ENCODE peak calls at places on chromosome 15, in seven cellular contexts. X, Y, C, Z, M, U and L are unnamed samples.

GRCh38 chr15:26667222-26667988 is 105.5 kb downstream of the GABRB3 start:
- DNase-seq in U (no peak), C (no peak), Y (no peak), M (no peak), X (no peak), Z (no peak), L (no peak)

GRCh38 chr15:29170496-29170895 is 99.1 kb downstream of the NSMCE3 start:
- DNase-seq in M (no peak), Y (no peak), C (no peak), Z (no peak), X (no peak), U (no peak), L (no peak)

GRCh38 chr15:42707873-42708544 is 28.9 kb downstream of the CDAN1 start:
- DNase-seq in U (no peak), M (no peak), Z (no peak), C (no peak), Y (no peak), X (peak), L (no peak)

GRCh38 chr15:83410532-83410931 is 36.6 kb upstream of the SH3GL3 start:
- DNase-seq in X (no peak), M (no peak), Y (no peak), C (no peak), U (no peak), Z (no peak), L (no peak)

GRCh38 chr15:96296264-96296663 is 34.2 kb upstream of the NR2F2 start:
- DNase-seq in U (no peak), Y (no peak), M (no peak), Z (no peak), X (no peak), C (no peak), L (no peak)

GRCh38 chr15:25683911-25684310 is 179.2 kb downstream of the ATP10A start:
- DNase-seq in Y (no peak), Z (no peak), U (no peak), X (no peak), M (no peak), C (no peak), L (no peak)

GRCh38 chr15:69979269-69979668 is 118.4 kb downstream of the TLE3 start:
- DNase-seq in Y (no peak), X (peak), Z (no peak), C (no peak), U (peak), M (peak), L (no peak)

GRCh38 chr15:33016405-33017024 is 178.0 kb downstream of the FMN1 start:
- DNase-seq in X (no peak), M (no peak), Z (no peak), U (no peak), Y (no peak), C (no peak), L (no peak)

GRCh38 chr15:90396321-90396720 is 8.3 kb downstream of the IQGAP1 start:
- DNase-seq in U (no peak), M (no peak), C (no peak), Z (no peak), X (no peak), Y (no peak), L (no peak)

GRCh38 chr15:64699767-64700388 is 75.5 kb downstream of the RBPMS2 start:
- DNase-seq in C (no peak), X (no peak), Z (peak), M (no peak), U (no peak), Y (no peak), L (peak)

GRCh38 chr15:68646156-68646555 is 67.4 kb downstream of the CORO2B start:
- DNase-seq in Z (no peak), C (no peak), Y (no peak), X (no peak), M (no peak), U (no peak), L (peak)

DNA sequence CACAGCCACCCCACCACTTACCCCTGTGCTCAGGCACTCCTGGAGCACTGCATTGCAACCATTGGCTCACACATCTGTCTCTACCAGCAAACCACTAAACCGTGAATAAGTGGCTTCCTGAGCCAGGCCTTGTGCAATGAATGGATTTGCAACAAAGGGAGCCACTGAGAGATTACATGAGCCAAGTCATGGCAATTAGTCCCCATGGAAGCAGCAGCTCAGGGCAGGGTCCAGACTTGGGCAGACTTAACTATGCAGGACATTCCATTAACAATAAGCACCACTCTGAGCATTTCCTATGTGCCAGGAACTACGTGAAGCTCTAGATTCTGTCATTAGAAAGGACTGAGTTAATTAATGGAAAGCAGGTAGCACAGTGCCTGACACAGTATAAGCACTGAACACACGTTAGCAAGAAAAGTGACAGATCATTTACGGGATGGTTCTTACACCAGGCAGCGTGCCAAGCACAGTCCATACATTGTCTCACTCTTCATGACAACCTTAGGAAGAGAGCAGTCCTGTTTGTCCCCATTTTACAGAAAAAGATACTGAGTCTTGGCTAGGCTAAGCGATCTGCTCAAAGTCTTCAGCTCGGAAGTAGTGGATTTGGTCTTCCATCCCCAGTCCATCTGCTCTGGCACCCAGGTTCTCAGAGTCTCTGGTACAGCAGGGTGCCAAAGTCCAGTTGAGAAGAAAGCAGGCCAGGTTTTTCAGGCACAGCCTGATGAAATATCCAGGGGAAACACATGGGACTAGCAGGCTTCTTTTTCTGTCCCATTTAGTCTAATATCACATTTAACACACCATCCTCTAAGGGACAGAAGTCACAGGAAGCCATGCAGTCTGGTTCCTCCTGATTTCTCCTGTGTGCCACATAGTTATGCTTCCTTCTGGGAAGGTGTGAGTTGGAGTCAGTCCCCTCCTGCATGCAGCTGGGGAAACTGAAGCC is 44.1 kb downstream of the LIPC start:
- DNase-seq in M (no peak), C (no peak), U (no peak), Y (no peak), X (peak), Z (no peak), L (no peak)
- TF ChIP-seq EP300 in M (no peak), C (no peak), U (no peak), Y (no peak), X (peak), Z (no peak), L (no peak)

DNA sequence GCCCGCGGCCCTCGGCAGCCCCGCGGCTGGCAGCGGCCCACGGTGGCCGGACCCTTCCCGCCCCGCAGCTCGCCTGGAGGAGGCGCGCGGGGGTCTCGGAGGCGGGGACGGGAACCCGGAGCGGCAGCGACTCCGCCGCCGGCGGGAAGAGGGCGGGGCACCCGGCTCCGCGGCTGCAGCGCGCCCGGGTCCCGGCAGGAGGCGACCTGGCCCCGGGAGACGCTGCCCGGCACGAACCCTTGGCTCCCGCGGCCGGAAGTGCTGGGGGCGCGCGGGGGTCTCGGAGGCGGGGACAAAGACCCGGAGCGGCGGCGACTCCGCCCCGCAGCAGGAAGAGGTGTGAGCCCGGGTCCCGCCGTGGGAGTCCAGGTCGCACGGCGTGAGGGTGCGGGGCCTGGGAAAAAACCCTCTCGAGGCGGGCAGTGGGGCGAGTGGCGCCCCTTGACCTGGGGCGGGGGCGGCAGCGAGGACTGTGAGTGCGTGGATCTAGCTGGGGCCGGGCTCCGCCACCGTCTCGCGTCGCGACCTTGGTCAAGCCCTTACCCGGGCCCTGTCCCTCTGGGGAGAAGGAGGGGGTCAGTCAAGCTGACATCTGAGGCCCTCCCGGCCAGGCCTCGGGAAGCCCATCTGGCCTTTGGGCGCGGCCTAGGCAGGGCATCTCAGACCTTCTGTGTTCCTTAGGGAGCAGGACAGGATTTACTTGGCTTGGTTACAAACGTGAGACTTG is at the start of gene CIB2:
- DNase-seq in C (no peak), Y (no peak), Z (peak), U (peak), X (peak), M (peak), L (no peak)
- TF ChIP-seq EP300 in C (no peak), Y (no peak), Z (no peak), U (no peak), X (no peak), M (no peak), L (no peak)

GRCh38 chr15:39130556-39131379 is 450.1 kb upstream of the THBS1 start:
- DNase-seq in U (no peak), C (no peak), Y (no peak), Z (no peak), X (no peak), M (no peak), L (no peak)

GRCh38 chr15:39131605-39132004 is 449.3 kb upstream of the THBS1 start:
- DNase-seq in Y (no peak), Z (no peak), M (no peak), U (no peak), C (no peak), X (no peak), L (no peak)

GRCh38 chr15:39134282-39134681 is 446.6 kb upstream of the THBS1 start:
- DNase-seq in X (no peak), C (no peak), Z (no peak), M (no peak), U (no peak), Y (no peak), L (no peak)

GRCh38 chr15:39132071-39132470 is 448.8 kb upstream of the THBS1 start:
- DNase-seq in C (no peak), U (no peak), M (no peak), X (no peak), Z (no peak), Y (no peak), L (no peak)

GRCh38 chr15:39133201-39133600 is 447.7 kb upstream of the THBS1 start:
- DNase-seq in C (no peak), Z (no peak), M (no peak), U (peak), X (no peak), Y (no peak), L (no peak)
- TF ChIP-seq EP300 in C (no peak), Z (no peak), M (no peak), U (peak), X (no peak), Y (no peak), L (no peak)

GRCh38 chr15:45417303-45417950 is 39.1 kb upstream of the GATM start:
- DNase-seq in X (no peak), C (no peak), M (no peak), Z (no peak), Y (no peak), U (no peak), L (no peak)
- TF ChIP-seq EP300 in X (no peak), C (no peak), M (no peak), Z (no peak), Y (no peak), U (no peak), L (no peak)

GRCh38 chr15:79337591-79337990 is 26.7 kb downstream of the TMED3 start:
- DNase-seq in X (no peak), U (no peak), M (no peak), Y (no peak), C (no peak), Z (no peak), L (no peak)
- TF ChIP-seq EP300 in X (no peak), U (no peak), M (no peak), Y (no peak), C (no peak), Z (no peak), L (no peak)

GRCh38 chr15:62880278-62880677 is 162.3 kb upstream of the TPM1 start:
- DNase-seq in X (no peak), C (no peak), Z (no peak), M (no peak), Y (no peak), U (no peak), L (no peak)
- TF ChIP-seq EP300 in X (no peak), C (no peak), Z (no peak), M (no peak), Y (no peak), U (no peak), L (no peak)

GRCh38 chr15:37148714-37149113 is 48.4 kb upstream of the MEIS2 start:
- DNase-seq in M (no peak), Z (no peak), Y (no peak), U (no peak), C (no peak), X (no peak), L (no peak)
- TF ChIP-seq EP300 in M (no peak), Z (no peak), Y (no peak), U (no peak), C (no peak), X (no peak), L (no peak)

DNA sequence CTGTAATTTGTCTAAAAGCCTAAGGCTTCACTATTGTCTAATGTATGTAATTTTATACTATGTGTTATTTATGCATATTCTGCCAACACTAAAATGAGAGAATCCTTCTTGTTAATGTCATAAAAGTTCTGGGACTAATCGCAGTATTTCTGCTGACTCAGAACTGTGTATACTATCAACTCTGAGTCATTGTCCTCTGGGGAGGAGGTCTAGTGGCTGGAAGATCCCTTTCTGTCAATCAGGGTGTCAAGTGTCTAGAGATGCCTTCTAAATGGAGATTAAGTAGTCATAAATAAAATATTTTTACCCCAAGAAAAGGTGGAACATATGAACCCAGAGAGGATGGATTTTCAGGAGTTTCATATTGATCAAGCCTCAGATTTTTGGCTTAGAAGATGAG is 473.4 kb downstream of the AGBL1 start:
- DNase-seq in M (no peak), U (no peak), Z (no peak), C (no peak), X (no peak), Y (no peak), L (no peak)
- TF ChIP-seq EP300 in M (no peak), U (no peak), Z (no peak), C (no peak), X (no peak), Y (no peak), L (no peak)

DNA sequence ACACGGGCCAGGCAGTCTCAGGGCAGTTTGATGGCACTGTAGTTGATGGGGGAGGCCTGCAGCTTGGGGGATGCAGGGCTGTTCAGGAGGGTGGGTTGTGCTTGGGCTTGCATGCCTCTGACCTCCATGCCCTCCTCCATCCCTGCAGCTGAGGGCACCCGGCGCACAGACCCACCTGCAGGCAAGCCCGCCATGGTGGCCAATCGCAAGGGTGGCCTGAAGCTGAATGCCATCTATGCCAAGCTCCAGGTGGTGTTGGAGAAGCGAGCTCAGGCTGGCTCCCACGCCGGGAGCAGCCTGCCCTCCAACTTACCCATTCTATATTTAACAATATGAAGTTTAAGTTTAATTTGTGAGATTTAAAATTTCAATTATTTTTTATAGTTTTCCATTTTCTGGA is 228.7 kb upstream of the DPH6 start:
- DNase-seq in Z (no peak), U (no peak), Y (no peak), M (no peak), X (no peak), C (no peak), L (no peak)
- TF ChIP-seq EP300 in Z (no peak), U (no peak), Y (no peak), M (no peak), X (no peak), C (no peak), L (no peak)